ENCODE peak calls at places on chromosome 3, in ten cellular contexts. E, G, F, V, S, N, Q, U, B and T are unnamed samples.

GRCh38 chr3:45772341-45773035 is 23.8 kb downstream of the SLC6A20 start:
- DNase-seq in V (no peak), S (no peak), G (no peak), F (no peak), E (no peak), B (no peak), N (no peak), Q (peak; percentile 49), U (no peak), T (peak; percentile 83)

GRCh38 chr3:158768881-158769518 is 32.9 kb upstream of the MFSD1 start:
- DNase-seq in Q (no peak), S (no peak), B (no peak), N (peak; percentile 99), V (no peak), G (peak; percentile 83), E (no peak), U (peak; percentile 98), F (no peak), T (no peak)

GRCh38 chr3:128726691-128727031 is 678 bp downstream of the RAB7A start:
- DNase-seq in U (peak; percentile 75), Q (peak; percentile 75), V (peak; percentile 61), N (peak; percentile 79), B (peak; percentile 19), E (no peak), G (peak; percentile 82), S (no peak), F (peak; percentile 15), T (no peak)

GRCh38 chr3:125289429-125289828 is 76.9 kb upstream of the SLC12A8 start:
- DNase-seq in F (no peak), U (peak; percentile 10), B (no peak), E (no peak), Q (no peak), N (no peak), G (no peak), V (no peak), S (no peak), T (no peak)

GRCh38 chr3:123449092-123449985 is 449 bp upstream of the ADCY5 start:
- DNase-seq in N (peak; percentile 18), G (peak; percentile 72), B (no peak), V (no peak), U (peak; percentile 22), Q (peak; percentile 58), S (no peak), F (peak; percentile 44), E (no peak), T (no peak)

GRCh38 chr3:42192334-42193200 is 73.4 kb downstream of the CCK start:
- DNase-seq in F (no peak), V (no peak), U (peak; percentile 45), N (peak; percentile 66), E (no peak), Q (no peak), B (no peak), S (no peak), G (peak; percentile 54), T (no peak)

GRCh38 chr3:148943531-148944200 is 47.7 kb upstream of the GYG1 start:
- DNase-seq in S (peak; percentile 73), N (peak; percentile 96), F (no peak), E (peak; percentile 84), Q (no peak), G (peak; percentile 78), B (no peak), U (peak; percentile 81), V (no peak), T (peak; percentile 54)

GRCh38 chr3:69833591-69833990 is 94.3 kb downstream of the MITF start:
- DNase-seq in B (no peak), V (no peak), N (no peak), G (no peak), S (no peak), E (no peak), Q (no peak), U (no peak), F (no peak), T (no peak)

GRCh38 chr3:101677436-101678286 is 729 bp upstream of the ZBTB11 start:
- DNase-seq in E (no peak), Q (no peak), G (no peak), B (no peak), N (no peak), S (no peak), V (no peak), F (peak; percentile 9), U (no peak), T (no peak)

GRCh38 chr3:4772171-4772804 is 206.9 kb upstream of the BHLHE40 start:
- DNase-seq in U (peak; percentile 70), G (peak; percentile 60), F (no peak), E (no peak), B (no peak), Q (no peak), V (no peak), S (no peak), N (peak; percentile 70), T (no peak)

GRCh38 chr3:161038725-161039124 is 66.4 kb downstream of the B3GALNT1 start:
- DNase-seq in U (peak; percentile 83), V (no peak), B (no peak), Q (no peak), G (no peak), S (no peak), N (peak; percentile 31), E (no peak), F (no peak), T (no peak)

GRCh38 chr3:61666032-61666431 is 104.7 kb downstream of the PTPRG start:
- DNase-seq in U (no peak), B (no peak), F (no peak), G (no peak), N (no peak), V (no peak), S (no peak), Q (no peak), E (no peak), T (no peak)

GRCh38 chr3:33071946-33072345 is 25.0 kb downstream of the GLB1 start:
- DNase-seq in Q (no peak), N (no peak), F (no peak), B (no peak), E (no peak), U (no peak), S (no peak), V (no peak), G (no peak), T (no peak)

GRCh38 chr3:71652786-71653419 is 69.4 kb upstream of the FOXP1 start:
- DNase-seq in N (peak; percentile 84), E (peak; percentile 20), F (peak; percentile 28), S (peak; percentile 41), G (peak; percentile 63), U (peak; percentile 67), V (no peak), Q (no peak), B (no peak), T (peak; percentile 36)

GRCh38 chr3:36114353-36114752 is 266.0 kb upstream of the STAC start:
- DNase-seq in U (no peak), V (no peak), Q (no peak), N (no peak), E (no peak), G (no peak), S (no peak), F (no peak), B (no peak), T (no peak)

GRCh38 chr3:54831091-54831490 is 96.8 kb downstream of the LRTM1 start:
- DNase-seq in E (no peak), V (no peak), G (no peak), S (no peak), U (no peak), N (no peak), B (no peak), F (no peak), Q (no peak), T (no peak)

GRCh38 chr3:49619649-49620048 is 54.5 kb upstream of the APEH start:
- DNase-seq in U (no peak), N (no peak), S (no peak), G (no peak), E (no peak), B (no peak), Q (no peak), V (no peak), F (no peak), T (no peak)